ENCODE peak calls at places on chromosomes 3 and 15, in four cellular contexts. Y, N, T and G are unnamed samples.

GRCh38 chr15:68197661-68198437 is 7.3 kb downstream of the CALML4 start:
- DNase-seq in N (no peak), Y (no peak), T (no peak), G (no peak)

GRCh38 chr3:155110996-155111901 is 31.1 kb downstream of the MME start:
- DNase-seq in T (no peak), N (no peak), Y (no peak), G (no peak)

GRCh38 chr3:45962033-45962432 is 18.8 kb downstream of the CXCR6 start:
- DNase-seq in N (no peak), Y (no peak), T (no peak), G (no peak)

GRCh38 chr15:66951976-66952375 is 113.4 kb upstream of the SMAD3 start:
- DNase-seq in Y (peak), T (no peak), N (no peak), G (no peak)

GRCh38 chr3:119631529-119631928 is 28.9 kb downstream of the POPDC2 start:
- DNase-seq in T (no peak), N (no peak), Y (no peak), G (no peak)

GRCh38 chr3:197811343-197811742 is 20.3 kb downstream of the LRCH3 start:
- DNase-seq in T (no peak), N (no peak), Y (peak), G (no peak)

GRCh38 chr15:83365370-83365938 is 81.0 kb upstream of the BNC1 start:
- DNase-seq in T (no peak), N (no peak), Y (peak), G (no peak)

GRCh38 chr3:101414121-101414520 is 93.7 kb upstream of the IMPG2 start:
- DNase-seq in T (no peak), N (no peak), Y (no peak), G (no peak)

GRCh38 chr3:52062499-52062898 is 6.1 kb upstream of the DUSP7 start:
- DNase-seq in N (no peak), Y (peak), T (no peak), G (peak)

GRCh38 chr3:4550957-4551754 is 58.0 kb downstream of the ITPR1 start:
- DNase-seq in N (peak), Y (no peak), T (no peak), G (no peak)

GRCh38 chr15:93190238-93190637 is 101.2 kb upstream of the RGMA start:
- DNase-seq in N (no peak), T (no peak), Y (no peak), G (no peak)

GRCh38 chr15:100001405-100001804 is 268.2 kb upstream of the LYSMD4 start:
- DNase-seq in N (no peak), Y (peak), T (no peak), G (no peak)

GRCh38 chr15:60552224-60552623 is 73.3 kb upstream of the ICE2 start:
- DNase-seq in Y (no peak), T (no peak), N (no peak), G (peak)

GRCh38 chr3:123290107-123290930 is 88.6 kb downstream of the SEC22A start:
- DNase-seq in N (no peak), T (peak), Y (no peak), G (no peak)

GRCh38 chr3:194196876-194197275 is 60.9 kb downstream of the HES1 start:
- DNase-seq in Y (no peak), N (no peak), T (no peak), G (no peak)

GRCh38 chr3:104878395-104878794 is 488.3 kb upstream of the ALCAM start:
- DNase-seq in N (no peak), T (no peak), Y (peak), G (no peak)

GRCh38 chr15:48415036-48415886 is 84.0 kb downstream of the DUT start:
- DNase-seq in N (no peak), T (no peak), Y (peak), G (no peak)

GRCh38 chr3:101674518-101674917 is 2.4 kb downstream of the ZBTB11 start:
- DNase-seq in N (no peak), Y (no peak), T (no peak), G (no peak)

DNA sequence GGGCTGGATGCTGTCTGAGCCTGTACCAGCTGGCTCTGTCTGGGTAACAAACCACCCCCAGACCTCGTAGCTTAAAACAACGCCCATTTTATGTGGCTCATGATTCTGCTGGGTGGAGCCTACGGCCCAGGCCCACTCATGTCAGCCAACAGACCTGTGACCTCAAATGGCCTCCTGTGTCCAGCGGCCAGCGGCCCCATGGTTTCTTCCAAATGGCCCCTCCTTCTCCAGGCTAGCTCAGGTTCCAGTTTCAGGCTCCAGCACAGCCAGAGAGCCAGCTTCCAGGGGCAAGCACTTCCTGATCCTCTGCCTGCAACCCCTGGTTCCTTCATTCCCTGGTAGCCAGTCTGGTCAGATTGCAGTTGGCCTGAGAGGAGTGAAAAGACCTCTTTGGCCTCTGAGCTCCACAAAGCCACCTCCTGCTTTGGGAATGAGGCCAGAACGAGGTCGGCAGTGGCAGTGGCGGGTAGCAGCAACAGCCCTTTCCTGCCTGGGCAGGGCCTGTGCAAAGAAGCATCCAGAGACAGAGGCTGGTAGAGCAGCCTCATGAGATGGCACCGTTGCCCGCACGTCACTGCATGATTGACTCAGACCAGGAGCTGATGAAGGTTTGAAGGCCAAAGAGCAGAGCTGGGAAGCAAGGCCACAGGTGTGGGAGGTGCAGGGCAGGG is 21.0 kb upstream of the PLXNA1 start:
- DNase-seq in Y (peak), N (peak), T (no peak), G (no peak)
- TF ChIP-seq CTCF in Y (no peak), N (no peak), T (no peak), G (no peak)

GRCh38 chr15:29222129-29222853 is 47.3 kb downstream of the NSMCE3 start:
- DNase-seq in N (no peak), Y (no peak), T (no peak), G (no peak)
- TF ChIP-seq CTCF in N (no peak), Y (no peak), T (no peak), G (no peak)

GRCh38 chr3:159271799-159272512 is 470.1 kb downstream of the MFSD1 start:
- DNase-seq in Y (no peak), N (no peak), T (no peak), G (no peak)

GRCh38 chr3:159263750-159264561 is 462.1 kb downstream of the MFSD1 start:
- DNase-seq in N (no peak), Y (peak), T (no peak), G (peak)

GRCh38 chr3:159265705-159266104 is 463.9 kb downstream of the MFSD1 start:
- DNase-seq in T (no peak), N (no peak), Y (no peak), G (no peak)

DNA sequence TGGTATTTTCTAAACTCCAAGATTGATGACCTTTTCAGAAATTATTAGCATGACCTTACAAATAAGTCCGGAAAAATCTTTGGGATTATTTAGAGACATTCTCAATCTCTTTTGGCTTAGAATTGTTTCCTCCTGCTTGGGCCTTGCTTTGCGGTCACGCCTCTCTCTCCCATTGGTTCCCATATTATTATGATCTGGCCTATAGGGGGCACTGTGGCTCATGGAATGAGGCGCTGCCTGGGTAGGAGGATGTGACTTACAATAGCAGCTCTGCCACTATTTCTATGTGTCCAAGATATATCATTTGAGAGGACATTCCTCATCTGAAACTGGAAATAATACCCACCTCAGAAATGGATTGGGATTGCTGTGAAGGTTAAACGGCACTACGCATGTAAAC is 464.9 kb downstream of the MFSD1 start:
- DNase-seq in T (no peak), Y (peak), N (no peak), G (peak)
- TF ChIP-seq CTCF in T (no peak), Y (peak), N (peak), G (peak)

GRCh38 chr15:58535894-58536293 is 104.1 kb downstream of the LIPC start:
- DNase-seq in N (no peak), Y (no peak), T (no peak), G (no peak)

GRCh38 chr15:58534556-58534955 is 102.8 kb downstream of the LIPC start:
- DNase-seq in T (no peak), Y (no peak), N (no peak), G (no peak)

GRCh38 chr15:58536414-58536813 is 104.6 kb downstream of the LIPC start:
- DNase-seq in Y (no peak), N (no peak), T (no peak), G (no peak)

GRCh38 chr15:58537033-58537432 is 105.2 kb downstream of the LIPC start:
- DNase-seq in Y (no peak), T (no peak), N (no peak), G (no peak)

DNA sequence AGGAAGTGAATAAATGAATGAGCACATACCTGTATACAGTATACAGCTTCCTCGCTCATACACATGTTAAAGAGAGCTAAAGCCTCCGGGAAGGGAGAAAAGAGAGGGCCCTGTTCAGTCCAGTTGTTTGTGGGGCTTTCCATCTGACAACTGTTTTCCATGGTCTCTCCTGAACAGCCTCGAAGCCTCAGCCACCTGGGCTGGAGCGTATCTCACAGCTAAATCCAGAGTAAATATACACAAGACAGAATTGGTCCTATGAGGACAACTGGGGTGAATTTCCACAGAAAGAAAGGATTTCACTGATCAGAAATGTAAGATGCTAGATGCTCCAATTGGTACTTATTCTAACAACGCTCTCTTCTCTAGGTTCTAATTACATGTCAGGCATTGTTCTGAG is 103.5 kb downstream of the LIPC start:
- DNase-seq in Y (no peak), N (no peak), T (no peak), G (no peak)
- TF ChIP-seq CTCF in Y (no peak), N (no peak), T (no peak), G (no peak)

DNA sequence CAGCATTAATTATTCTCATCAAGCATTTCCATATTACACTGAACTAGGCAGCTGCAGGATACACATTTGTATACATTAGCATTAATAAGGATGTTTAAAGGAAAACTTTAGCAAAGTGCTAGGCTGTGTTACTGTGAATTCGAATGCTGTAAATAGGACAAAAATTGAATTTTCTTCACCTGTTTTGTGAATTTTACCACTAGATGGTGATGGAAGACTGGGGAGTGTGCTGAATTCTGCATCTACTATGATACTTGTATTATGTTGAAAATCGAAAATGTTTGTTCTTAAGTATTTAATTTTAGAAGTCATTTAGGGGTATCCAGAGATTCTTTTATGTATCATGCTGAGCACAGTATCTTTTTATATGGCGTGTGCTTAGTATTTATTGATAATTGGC is 12.3 kb upstream of the P2RY14 start:
- DNase-seq in T (no peak), Y (peak), N (no peak), G (peak)
- TF ChIP-seq CTCF in T (no peak), Y (peak), N (peak), G (peak)

GRCh38 chr15:79129235-79129634 is 38.7 kb upstream of the RASGRF1 start:
- DNase-seq in T (no peak), Y (no peak), N (no peak), G (no peak)

GRCh38 chr15:79132770-79133169 is 42.2 kb upstream of the RASGRF1 start:
- DNase-seq in T (no peak), Y (peak), N (no peak), G (no peak)

GRCh38 chr15:79128556-79128955 is 38.0 kb upstream of the RASGRF1 start:
- DNase-seq in Y (no peak), N (no peak), T (no peak), G (no peak)

GRCh38 chr15:79132361-79132760 is 41.8 kb upstream of the RASGRF1 start:
- DNase-seq in N (no peak), T (no peak), Y (no peak), G (no peak)

GRCh38 chr15:79130535-79131130 is 40.1 kb upstream of the RASGRF1 start:
- DNase-seq in T (no peak), Y (no peak), N (no peak), G (no peak)
- TF ChIP-seq CTCF in T (no peak), Y (peak), N (no peak), G (no peak)

GRCh38 chr15:57464480-57464879 is 88.2 kb downstream of the CGNL1 start:
- DNase-seq in N (no peak), T (no peak), Y (no peak), G (no peak)

GRCh38 chr15:57461541-57461940 is 85.2 kb downstream of the CGNL1 start:
- DNase-seq in Y (no peak), T (no peak), N (no peak), G (no peak)

GRCh38 chr15:57460208-57460816 is 84.0 kb downstream of the CGNL1 start:
- DNase-seq in T (no peak), Y (no peak), N (no peak), G (no peak)

GRCh38 chr15:57463360-57463759 is 87.1 kb downstream of the CGNL1 start:
- DNase-seq in T (no peak), N (no peak), Y (no peak), G (no peak)

GRCh38 chr15:57462391-57462790 is 86.1 kb downstream of the CGNL1 start:
- DNase-seq in Y (peak), T (no peak), N (no peak), G (no peak)
- TF ChIP-seq CTCF in Y (peak), T (no peak), N (peak), G (no peak)